ENCODE peak calls at places on chromosomes 11 and 22, in seven cellular contexts. U is activated gamma-delta T cell; B is stimulated activated CD4-positive, alpha-beta T cell treated with anti-CD3 and anti-CD28 coated beads, Interleukin-12 subunit alpha, Interleukin-12 subunit beta, amount 100 ng/mL, for 48 hours; F is fibroblast of pulmonary artery; C is effector memory CD8-positive, alpha-beta T cell; J is iris pigment epithelial cell; S is NCI-H1105. A is an unnamed sample.

GRCh38 chr11:117809236-117810055 is 12.4 kb upstream of the DSCAML1 start:
- DNase-seq in U (no peak), B (peak), F (peak), C (no peak), J (peak), S (peak), A (peak)

GRCh38 chr11:38491986-38492385 is 1894.0 kb upstream of the RAG2 start:
- DNase-seq in U (no peak), B (no peak), F (no peak), C (no peak), J (no peak), S (no peak), A (no peak)

GRCh38 chr11:4611986-4612385 is 4.0 kb upstream of the TRIM68 start:
- DNase-seq in U (no peak), B (no peak), F (no peak), C (no peak), J (no peak), S (no peak), A (no peak)

GRCh38 chr11:13209379-13209778 is 68.2 kb upstream of the BMAL1 start:
- DNase-seq in U (no peak), B (no peak), F (no peak), C (no peak), J (no peak), S (no peak), A (no peak)

GRCh38 chr22:22229683-22230420 is 14.7 kb upstream of the VPREB1 start:
- DNase-seq in U (no peak), B (no peak), F (no peak), C (no peak), J (no peak), S (no peak), A (no peak)

GRCh38 chr11:75597636-75598035 is 35.6 kb downstream of the SERPINH1 start:
- DNase-seq in U (no peak), B (no peak), F (peak), C (no peak), J (no peak), S (peak), A (no peak)

GRCh38 chr11:79926707-79927106 is 485.9 kb upstream of the TENM4 start:
- DNase-seq in U (no peak), B (no peak), F (no peak), C (no peak), J (no peak), S (no peak), A (no peak)

GRCh38 chr22:43996170-43996980 is 27.7 kb upstream of the PARVB start:
- DNase-seq in U (peak), B (peak), F (no peak), C (peak), J (no peak), S (no peak), A (no peak)

GRCh38 chr11:38598413-38598812 is 2000.4 kb upstream of the RAG2 start:
- DNase-seq in U (no peak), B (no peak), F (no peak), C (no peak), J (no peak), S (no peak), A (no peak)

GRCh38 chr22:36257948-36258674 is 5.2 kb downstream of the APOL1 start:
- DNase-seq in U (no peak), B (no peak), F (no peak), C (no peak), J (no peak), S (no peak), A (no peak)

GRCh38 chr11:29129850-29130249 is 887.0 kb downstream of the KCNA4 start:
- DNase-seq in U (no peak), B (no peak), F (peak), C (no peak), J (peak), S (no peak), A (no peak)